ENCODE peak calls at places on chromosome 3, in seven cellular contexts. One of them, this sample, is unnamed.

GRCh38 chr3:45350643-45351042 is 37.7 kb upstream of the LARS2 start:
- DNase-seq in posterior vena cava: no peak
- DNase-seq in GM20000: no peak
- DNase-seq in AG09309: no peak
- DNase-seq in iPS-NIHi11: no peak
- DNase-seq in amniotic stem cell: no peak
- DNase-seq in cardiac muscle cell: no peak
- DNase-seq in this sample: no peak

GRCh38 chr3:135908225-135908624 is 57.3 kb upstream of the PPP2R3A start:
- DNase-seq in posterior vena cava: no peak
- DNase-seq in GM20000: no peak
- DNase-seq in AG09309: no peak
- DNase-seq in iPS-NIHi11: no peak
- DNase-seq in amniotic stem cell: no peak
- DNase-seq in cardiac muscle cell: no peak
- DNase-seq in this sample: no peak

GRCh38 chr3:15241341-15241740 is 35.3 kb downstream of the CAPN7 start:
- DNase-seq in posterior vena cava: no peak
- DNase-seq in GM20000: peak; percentile 24
- DNase-seq in AG09309: no peak
- DNase-seq in iPS-NIHi11: peak; percentile 51
- DNase-seq in amniotic stem cell: no peak
- DNase-seq in cardiac muscle cell: peak; percentile 23
- DNase-seq in this sample: peak; percentile 42

GRCh38 chr3:193732391-193732790 is 139.4 kb downstream of the OPA1 start:
- DNase-seq in posterior vena cava: no peak
- DNase-seq in GM20000: no peak
- DNase-seq in AG09309: peak; percentile 10
- DNase-seq in iPS-NIHi11: no peak
- DNase-seq in amniotic stem cell: peak; percentile 5
- DNase-seq in cardiac muscle cell: peak; percentile 31
- DNase-seq in this sample: no peak

GRCh38 chr3:14489641-14490040 is 50.5 kb downstream of the GRIP2 start:
- DNase-seq in posterior vena cava: peak; percentile 24
- DNase-seq in GM20000: no peak
- DNase-seq in AG09309: no peak
- DNase-seq in iPS-NIHi11: no peak
- DNase-seq in amniotic stem cell: no peak
- DNase-seq in cardiac muscle cell: no peak
- DNase-seq in this sample: no peak

GRCh38 chr3:24128195-24129005 is 183.3 kb downstream of the NR1D2 start:
- DNase-seq in posterior vena cava: no peak
- DNase-seq in GM20000: no peak
- DNase-seq in AG09309: peak; percentile 80
- DNase-seq in iPS-NIHi11: no peak
- DNase-seq in amniotic stem cell: no peak
- DNase-seq in cardiac muscle cell: peak; percentile 76
- DNase-seq in this sample: no peak

GRCh38 chr3:138009476-138010272 is at the start of gene CLDN18:
- DNase-seq in posterior vena cava: no peak
- DNase-seq in GM20000: no peak
- DNase-seq in AG09309: no peak
- DNase-seq in iPS-NIHi11: peak; percentile 31
- DNase-seq in amniotic stem cell: no peak
- DNase-seq in cardiac muscle cell: peak; percentile 58
- DNase-seq in this sample: no peak

GRCh38 chr3:100760377-100760776 is 51.1 kb downstream of the TFG start:
- DNase-seq in posterior vena cava: no peak
- DNase-seq in GM20000: no peak
- DNase-seq in AG09309: no peak
- DNase-seq in iPS-NIHi11: no peak
- DNase-seq in amniotic stem cell: no peak
- DNase-seq in cardiac muscle cell: peak; percentile 9
- DNase-seq in this sample: no peak

GRCh38 chr3:97711664-97712063 is 52.9 kb upstream of the ARL6 start:
- DNase-seq in posterior vena cava: no peak
- DNase-seq in GM20000: no peak
- DNase-seq in AG09309: no peak
- DNase-seq in iPS-NIHi11: no peak
- DNase-seq in amniotic stem cell: no peak
- DNase-seq in cardiac muscle cell: no peak
- DNase-seq in this sample: no peak

GRCh38 chr3:49329201-49329600 is 10.7 kb downstream of the USP4 start:
- DNase-seq in posterior vena cava: no peak
- DNase-seq in GM20000: no peak
- DNase-seq in AG09309: no peak
- DNase-seq in iPS-NIHi11: no peak
- DNase-seq in amniotic stem cell: no peak
- DNase-seq in cardiac muscle cell: no peak
- DNase-seq in this sample: no peak

GRCh38 chr3:76011121-76011520 is 225.8 kb upstream of the ZNF717 start:
- DNase-seq in posterior vena cava: no peak
- DNase-seq in GM20000: no peak
- DNase-seq in AG09309: no peak
- DNase-seq in iPS-NIHi11: peak; percentile 9
- DNase-seq in amniotic stem cell: no peak
- DNase-seq in cardiac muscle cell: no peak
- DNase-seq in this sample: no peak

GRCh38 chr3:61155701-61156292 is 95.5 kb downstream of the FHIT start:
- DNase-seq in posterior vena cava: no peak
- DNase-seq in GM20000: no peak
- DNase-seq in AG09309: no peak
- DNase-seq in iPS-NIHi11: no peak
- DNase-seq in amniotic stem cell: no peak
- DNase-seq in cardiac muscle cell: no peak
- DNase-seq in this sample: no peak

GRCh38 chr3:16239082-16239770 is 25.5 kb downstream of the DPH3 start:
- DNase-seq in posterior vena cava: no peak
- DNase-seq in GM20000: no peak
- DNase-seq in AG09309: no peak
- DNase-seq in iPS-NIHi11: no peak
- DNase-seq in amniotic stem cell: no peak
- DNase-seq in cardiac muscle cell: peak; percentile 36
- DNase-seq in this sample: no peak

GRCh38 chr3:95333826-95334225 is 1271.0 kb downstream of the NSUN3 start:
- DNase-seq in posterior vena cava: no peak
- DNase-seq in GM20000: no peak
- DNase-seq in AG09309: no peak
- DNase-seq in iPS-NIHi11: no peak
- DNase-seq in amniotic stem cell: no peak
- DNase-seq in cardiac muscle cell: no peak
- DNase-seq in this sample: no peak

GRCh38 chr3:29141197-29141911 is 139.5 kb upstream of the RBMS3 start:
- DNase-seq in posterior vena cava: no peak
- DNase-seq in GM20000: no peak
- DNase-seq in AG09309: no peak
- DNase-seq in iPS-NIHi11: no peak
- DNase-seq in amniotic stem cell: no peak
- DNase-seq in cardiac muscle cell: peak; percentile 29
- DNase-seq in this sample: peak; percentile 20

GRCh38 chr3:22269827-22270226 is 518.8 kb upstream of the ZNF385D start:
- DNase-seq in posterior vena cava: no peak
- DNase-seq in GM20000: no peak
- DNase-seq in AG09309: no peak
- DNase-seq in iPS-NIHi11: no peak
- DNase-seq in amniotic stem cell: no peak
- DNase-seq in cardiac muscle cell: peak; percentile 80
- DNase-seq in this sample: no peak

GRCh38 chr3:138477120-138477519 is 42.7 kb downstream of the ESYT3 start:
- DNase-seq in posterior vena cava: no peak
- DNase-seq in GM20000: no peak
- DNase-seq in AG09309: no peak
- DNase-seq in iPS-NIHi11: no peak
- DNase-seq in amniotic stem cell: no peak
- DNase-seq in cardiac muscle cell: no peak
- DNase-seq in this sample: no peak

GRCh38 chr3:186166491-186167288 is 57.8 kb upstream of the ETV5 start:
- DNase-seq in posterior vena cava: no peak
- DNase-seq in GM20000: no peak
- DNase-seq in AG09309: no peak
- DNase-seq in iPS-NIHi11: no peak
- DNase-seq in amniotic stem cell: no peak
- DNase-seq in cardiac muscle cell: no peak
- DNase-seq in this sample: no peak

GRCh38 chr3:64143399-64144130 is 81.7 kb downstream of the PRICKLE2 start:
- DNase-seq in posterior vena cava: no peak
- DNase-seq in GM20000: no peak
- DNase-seq in AG09309: peak; percentile 25
- DNase-seq in iPS-NIHi11: no peak
- DNase-seq in amniotic stem cell: no peak
- DNase-seq in cardiac muscle cell: peak; percentile 46
- DNase-seq in this sample: no peak

GRCh38 chr3:36219398-36219797 is 160.9 kb upstream of the STAC start:
- DNase-seq in posterior vena cava: no peak
- DNase-seq in GM20000: no peak
- DNase-seq in AG09309: peak; percentile 46
- DNase-seq in iPS-NIHi11: no peak
- DNase-seq in amniotic stem cell: peak; percentile 17
- DNase-seq in cardiac muscle cell: no peak
- DNase-seq in this sample: no peak